ENCODE peak calls at places on chromosomes 16 and 17, in five cellular contexts. A, I, X, G and B are unnamed samples.

GRCh38 chr16:54282202-54282922 is 4.2 kb downstream of the IRX3 start:
- DNase-seq in A (peak), I (peak), X (no peak), G (no peak), B (peak)

GRCh38 chr17:19386974-19387920 is at the start of gene MFAP4:
- DNase-seq in A (no peak), I (peak), X (peak), G (no peak), B (peak)

GRCh38 chr16:70550082-70550481 is 26.5 kb downstream of the SF3B3 start:
- DNase-seq in A (no peak), I (no peak), X (no peak), G (no peak), B (no peak)

GRCh38 chr16:66617010-66617434 is 12.5 kb downstream of the CMTM3 start:
- DNase-seq in A (no peak), I (no peak), X (peak), G (no peak), B (peak)

GRCh38 chr17:66791337-66791736 is 43.6 kb upstream of the CACNG5 start:
- DNase-seq in A (no peak), I (no peak), X (no peak), G (no peak), B (no peak)

GRCh38 chr16:85460252-85460982 is 152.7 kb upstream of the GSE1 start:
- DNase-seq in A (no peak), I (peak), X (no peak), G (no peak), B (peak)

GRCh38 chr16:6571044-6571443 is 761.6 kb upstream of the RBFOX1 start:
- DNase-seq in A (no peak), I (no peak), X (no peak), G (no peak), B (no peak)

GRCh38 chr17:37671028-37671812 is 28.0 kb upstream of the DDX52 start:
- DNase-seq in A (no peak), I (no peak), X (no peak), G (no peak), B (no peak)

GRCh38 chr17:73308017-73308823 is 3.6 kb downstream of the CDC42EP4 start:
- DNase-seq in A (no peak), I (peak), X (peak), G (peak), B (peak)

GRCh38 chr17:37160940-37161339 is 212.2 kb downstream of the AATF start:
- DNase-seq in A (no peak), I (peak), X (peak), G (no peak), B (no peak)

GRCh38 chr17:17042851-17043667 is 802 bp downstream of the MPRIP start:
- DNase-seq in A (peak), I (peak), X (no peak), G (no peak), B (peak)

GRCh38 chr17:41026668-41027471 is at the start of gene KRTAP1-5:
- DNase-seq in A (no peak), I (peak), X (peak), G (no peak), B (peak)
- H3K4me3 ChIP-seq in A (no peak), I (no peak), X (no peak), G (no peak), B (no peak)

GRCh38 chr16:17225551-17225950 is 245.2 kb downstream of the XYLT1 start:
- DNase-seq in A (no peak), I (no peak), X (no peak), G (no peak), B (no peak)
- H3K4me3 ChIP-seq in A (no peak), I (no peak), X (no peak), G (no peak), B (no peak)

GRCh38 chr16:83803811-83804210 is 4.0 kb upstream of the HSBP1 start:
- DNase-seq in A (no peak), I (no peak), X (no peak), G (no peak), B (no peak)

GRCh38 chr16:83804366-83804765 is 3.4 kb upstream of the HSBP1 start:
- DNase-seq in A (no peak), I (no peak), X (no peak), G (no peak), B (no peak)

GRCh38 chr16:83799336-83799735 is 8.4 kb upstream of the HSBP1 start:
- DNase-seq in A (no peak), I (no peak), X (no peak), G (no peak), B (no peak)

GRCh38 chr16:83802559-83802958 is 5.2 kb upstream of the HSBP1 start:
- DNase-seq in A (no peak), I (no peak), X (no peak), G (no peak), B (no peak)

GRCh38 chr16:83802135-83802534 is 5.6 kb upstream of the HSBP1 start:
- DNase-seq in A (no peak), I (peak), X (peak), G (no peak), B (no peak)
- H3K4me3 ChIP-seq in A (no peak), I (peak), X (no peak), G (peak), B (no peak)

GRCh38 chr16:18801197-18801972 is at the start of gene ARL6IP1:
- DNase-seq in A (peak), I (peak), X (peak), G (peak), B (peak)
- H3K4me3 ChIP-seq in A (peak), I (peak), X (peak), G (peak), B (peak)

GRCh38 chr17:1931759-1932579 is 93.2 kb downstream of the RTN4RL1 start:
- DNase-seq in A (peak), I (no peak), X (no peak), G (no peak), B (peak)
- H3K4me3 ChIP-seq in A (no peak), I (no peak), X (no peak), G (peak), B (no peak)

GRCh38 chr16:29814592-29814991 is 1.4 kb upstream of the PAGR1 start:
- DNase-seq in A (no peak), I (no peak), X (no peak), G (no peak), B (no peak)

GRCh38 chr16:29811170-29811895 is 660 bp upstream of the PRRT2 start:
- DNase-seq in A (peak), I (peak), X (peak), G (peak), B (peak)

GRCh38 chr16:29813644-29814562 is 1.9 kb downstream of the PRRT2 start:
- DNase-seq in A (no peak), I (no peak), X (no peak), G (no peak), B (no peak)

GRCh38 chr16:29811896-29812665 is at the start of gene PRRT2:
- DNase-seq in A (peak), I (peak), X (no peak), G (peak), B (peak)

DNA sequence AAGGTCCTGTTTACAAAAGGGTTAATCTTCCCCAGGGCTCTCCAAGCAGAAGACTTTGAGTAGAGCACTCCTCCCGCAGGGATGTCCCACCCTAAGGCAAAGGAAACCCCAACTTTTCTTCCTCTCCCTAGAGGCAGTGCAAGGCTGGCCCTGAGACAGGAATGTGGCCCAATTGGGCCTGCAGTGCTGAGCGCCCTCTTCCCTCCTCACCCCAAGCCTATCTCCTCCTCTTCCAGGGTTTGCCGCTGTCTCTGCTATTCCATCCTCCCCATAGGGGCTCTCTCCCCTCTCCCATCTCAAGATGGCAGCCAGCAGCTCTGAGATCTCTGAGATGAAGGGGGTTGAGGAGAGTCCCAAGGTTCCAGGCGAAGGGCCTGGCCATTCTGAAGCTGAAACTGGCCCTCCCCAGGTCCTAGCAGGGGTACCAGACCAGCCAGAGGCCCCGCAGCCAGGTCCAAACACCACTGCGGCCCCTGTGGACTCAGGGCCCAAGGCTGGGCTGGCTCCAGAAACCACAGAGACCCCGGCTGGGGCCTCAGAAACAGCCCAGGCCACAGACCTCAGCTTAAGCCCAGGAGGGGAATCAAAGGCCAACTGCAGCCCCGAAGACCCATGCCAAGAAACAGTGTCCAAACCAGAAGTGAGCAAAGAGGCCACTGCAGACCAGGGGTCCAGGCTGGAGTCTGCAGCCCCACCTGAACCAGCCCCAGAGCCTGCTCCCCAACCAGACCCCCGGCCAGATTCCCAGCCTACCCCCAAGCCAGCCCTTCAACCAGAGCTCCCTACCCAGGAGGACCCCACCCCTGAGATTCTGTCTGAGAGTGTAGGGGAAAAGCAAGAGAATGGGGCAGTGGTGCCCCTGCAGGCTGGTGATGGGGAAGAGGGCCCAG is 1.0 kb downstream of the PRRT2 start:
- DNase-seq in A (no peak), I (no peak), X (no peak), G (no peak), B (no peak)
- H3K4me3 ChIP-seq in A (peak), I (peak), X (peak), G (peak), B (peak)

GRCh38 chr16:23753908-23754593 is 775 bp upstream of the CHP2 start:
- DNase-seq in A (no peak), I (no peak), X (no peak), G (no peak), B (no peak)
- H3K4me3 ChIP-seq in A (no peak), I (no peak), X (no peak), G (peak), B (peak)

DNA sequence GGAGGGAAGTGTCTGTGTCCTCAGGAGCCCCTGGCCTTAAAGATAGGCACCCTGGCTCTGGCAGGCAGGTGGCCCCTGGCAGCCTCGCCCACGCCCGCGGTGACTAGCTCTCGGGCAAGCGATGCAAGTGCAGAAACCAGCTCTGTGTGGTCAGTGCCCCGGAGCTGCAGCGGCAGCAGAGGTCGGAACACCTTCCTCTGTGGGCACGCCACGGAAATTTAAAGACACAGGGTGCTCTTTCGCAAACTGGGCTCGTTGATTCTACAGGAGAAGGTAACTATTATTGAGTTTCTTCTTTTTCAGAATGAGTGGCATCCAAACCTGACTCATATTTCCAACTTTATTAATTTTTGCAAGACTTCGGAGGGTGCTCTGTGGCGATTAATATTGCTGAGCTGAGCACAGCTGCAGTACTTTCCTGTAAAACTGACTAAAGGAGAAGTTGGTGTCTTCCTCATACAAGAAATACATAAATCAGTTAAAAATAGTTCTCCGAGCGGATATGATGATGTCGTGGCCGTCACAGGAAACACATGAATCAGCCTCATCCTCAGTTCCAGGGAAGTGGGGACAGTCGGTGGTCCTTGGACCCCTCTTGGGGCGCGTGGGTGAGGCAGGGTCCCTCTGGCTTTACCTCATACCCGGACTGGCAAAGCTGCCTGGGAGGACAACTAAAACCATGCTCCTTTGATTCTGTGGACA is 120.2 kb downstream of the METRNL start:
- DNase-seq in A (no peak), I (no peak), X (peak), G (peak), B (no peak)
- H3K4me3 ChIP-seq in A (no peak), I (no peak), X (no peak), G (peak), B (no peak)